ENCODE peak calls at places on chromosomes 12 and 14, in four cellular contexts. S is sigmoid colon, A is ovary, F is fibroblast of lung. U is an unnamed sample.
A peak's percentile ranks its signal among the peaks of the same experiment; 100 is the strongest.

GRCh38 chr12:52228931-52229330 is 4.1 kb upstream of the KRT7 start:
- DNase-seq in S (peak; percentile 37), A (no peak), F (no peak), U (no peak)

GRCh38 chr12:12265571-12266388 is 1.1 kb downstream of the LRP6 start:
- DNase-seq in S (no peak), F (peak; percentile 68), A (no peak), U (no peak)

GRCh38 chr12:47945341-47945728 is 18.1 kb upstream of the TMEM106C start:
- DNase-seq in A (no peak), S (no peak), F (no peak), U (no peak)

GRCh38 chr12:55718020-55718419 is 2.2 kb upstream of the RDH5 start:
- DNase-seq in A (no peak), F (peak; percentile 62), S (no peak), U (no peak)

GRCh38 chr14:52015411-52016030 is 26.2 kb downstream of the RTRAF start:
- DNase-seq in F (peak; percentile 23), A (no peak), S (no peak), U (no peak)

GRCh38 chr12:103960567-103961227 is 5.0 kb upstream of the TDG start:
- DNase-seq in F (no peak), A (no peak), S (no peak), U (no peak)

GRCh38 chr12:117188961-117189724 is 1.1 kb downstream of the FBXO21 start:
- DNase-seq in A (peak; percentile 50), S (no peak), F (peak; percentile 80), U (no peak)

GRCh38 chr14:58572092-58572853 is 65.5 kb upstream of the DACT1 start:
- DNase-seq in S (no peak), F (peak; percentile 72), A (no peak), U (no peak)

GRCh38 chr14:101464310-101464983 is 96.8 kb upstream of the DIO3 start:
- DNase-seq in F (no peak), A (no peak), S (no peak), U (no peak)

GRCh38 chr12:51171884-51172514 is 936 bp downstream of the TFCP2 start:
- DNase-seq in S (no peak), A (no peak), F (peak; percentile 52), U (no peak)

GRCh38 chr14:76811561-76811960 is 1.1 kb downstream of the ANGEL1 start:
- DNase-seq in A (no peak), F (peak; percentile 51), S (no peak), U (no peak)

GRCh38 chr12:55607821-55608602 is 28.7 kb upstream of the OR10P1 start:
- DNase-seq in S (no peak), A (no peak), F (no peak), U (no peak)

GRCh38 chr14:24085215-24085614 is 8.9 kb upstream of the PCK2 start:
- DNase-seq in F (no peak), A (no peak), S (no peak), U (no peak)

GRCh38 chr12:52246720-52247621 is 13.9 kb downstream of the KRT7 start:
- DNase-seq in A (no peak), F (peak; percentile 37), S (peak; percentile 57), U (no peak)

GRCh38 chr14:104532191-104532555 is 47.4 kb upstream of the C14orf180 start:
- DNase-seq in F (no peak), A (no peak), S (no peak), U (no peak)

GRCh38 chr14:50395448-50395847 is 1.2 kb downstream of the CDKL1 start:
- DNase-seq in S (peak; percentile 76), F (no peak), A (peak; percentile 71), U (no peak)

GRCh38 chr12:65335021-65335714 is 56.7 kb downstream of the MSRB3 start:
- DNase-seq in S (peak; percentile 65), F (peak; percentile 89), A (peak; percentile 47), U (no peak)

DNA sequence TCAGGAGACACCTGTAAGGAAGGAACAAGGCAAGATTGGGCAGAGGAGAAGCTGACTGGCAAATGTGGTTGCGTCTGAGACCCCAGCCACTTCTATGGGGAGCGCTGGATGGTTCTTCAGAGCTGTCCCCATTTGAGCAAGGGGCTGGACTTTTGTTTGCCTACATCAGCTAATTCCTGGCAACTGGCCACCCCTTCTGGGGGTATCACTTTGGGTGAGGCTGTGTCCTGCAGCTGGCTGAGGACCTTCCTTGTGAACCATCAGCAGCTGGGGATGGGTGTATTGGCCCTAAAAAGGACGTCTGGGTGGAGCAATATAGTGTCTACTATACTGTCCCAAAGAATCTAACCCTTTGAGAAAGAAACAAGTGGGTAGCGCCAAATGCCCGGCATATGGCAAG is 23.6 kb downstream of the PPFIBP1 start:
- DNase-seq in S (no peak), F (no peak), A (peak; percentile 57), U (no peak)
- H3K4me1 ChIP-seq in S (peaks cover 72% of the 10 kb centered on the region), F (peaks cover 19% of the 10 kb centered on the region), A (peaks cover 36% of the 10 kb centered on the region), U (peaks cover 83% of the 10 kb centered on the region)

GRCh38 chr14:56895154-56895553 is 84.9 kb upstream of the OTX2 start:
- DNase-seq in A (no peak), S (no peak), F (no peak), U (no peak)

GRCh38 chr14:56892959-56893358 is 82.7 kb upstream of the OTX2 start:
- DNase-seq in F (no peak), A (no peak), S (no peak), U (no peak)

GRCh38 chr14:56891226-56891625 is 80.9 kb upstream of the OTX2 start:
- DNase-seq in S (no peak), A (no peak), F (no peak), U (no peak)

GRCh38 chr14:56896231-56896630 is 86.0 kb upstream of the OTX2 start:
- DNase-seq in A (no peak), F (no peak), S (no peak), U (no peak)

DNA sequence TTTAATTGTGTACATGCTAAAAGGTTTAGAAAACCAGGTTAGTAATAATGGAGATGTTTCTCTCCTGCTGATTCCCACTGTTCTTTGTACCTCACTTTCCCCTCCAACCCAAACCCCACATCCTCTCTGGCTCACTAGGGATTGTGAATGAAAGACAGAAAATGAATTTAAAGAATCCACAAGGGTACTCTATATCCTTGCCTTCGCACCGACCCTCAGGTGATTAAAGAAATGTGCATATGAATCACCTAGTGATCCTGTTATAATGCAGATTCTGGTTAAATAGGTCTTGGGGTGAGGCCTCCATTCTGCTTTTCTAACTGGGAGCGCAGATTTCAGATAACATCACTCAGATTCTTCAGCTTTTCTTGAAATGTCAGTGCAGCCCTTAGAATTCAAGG is 84.3 kb upstream of the OTX2 start:
- DNase-seq in S (no peak), F (no peak), A (no peak), U (no peak)
- H3K27me3 ChIP-seq in S (no peaks in the 10 kb centered on the region), F (no peaks in the 10 kb centered on the region), A (no peaks in the 10 kb centered on the region), U (no peaks in the 10 kb centered on the region)

GRCh38 chr14:89187501-89187900 is 229.5 kb downstream of the FOXN3 start:
- DNase-seq in F (peak; percentile 34), S (no peak), A (no peak), U (no peak)

GRCh38 chr14:89184952-89185351 is 232.1 kb downstream of the FOXN3 start:
- DNase-seq in F (no peak), S (no peak), A (no peak), U (no peak)

GRCh38 chr14:89188492-89188891 is 228.5 kb downstream of the FOXN3 start:
- DNase-seq in S (no peak), F (no peak), A (no peak), U (no peak)

GRCh38 chr14:89186850-89187376 is 230.1 kb downstream of the FOXN3 start:
- DNase-seq in F (peak; percentile 29), A (peak; percentile 68), S (no peak), U (no peak)

DNA sequence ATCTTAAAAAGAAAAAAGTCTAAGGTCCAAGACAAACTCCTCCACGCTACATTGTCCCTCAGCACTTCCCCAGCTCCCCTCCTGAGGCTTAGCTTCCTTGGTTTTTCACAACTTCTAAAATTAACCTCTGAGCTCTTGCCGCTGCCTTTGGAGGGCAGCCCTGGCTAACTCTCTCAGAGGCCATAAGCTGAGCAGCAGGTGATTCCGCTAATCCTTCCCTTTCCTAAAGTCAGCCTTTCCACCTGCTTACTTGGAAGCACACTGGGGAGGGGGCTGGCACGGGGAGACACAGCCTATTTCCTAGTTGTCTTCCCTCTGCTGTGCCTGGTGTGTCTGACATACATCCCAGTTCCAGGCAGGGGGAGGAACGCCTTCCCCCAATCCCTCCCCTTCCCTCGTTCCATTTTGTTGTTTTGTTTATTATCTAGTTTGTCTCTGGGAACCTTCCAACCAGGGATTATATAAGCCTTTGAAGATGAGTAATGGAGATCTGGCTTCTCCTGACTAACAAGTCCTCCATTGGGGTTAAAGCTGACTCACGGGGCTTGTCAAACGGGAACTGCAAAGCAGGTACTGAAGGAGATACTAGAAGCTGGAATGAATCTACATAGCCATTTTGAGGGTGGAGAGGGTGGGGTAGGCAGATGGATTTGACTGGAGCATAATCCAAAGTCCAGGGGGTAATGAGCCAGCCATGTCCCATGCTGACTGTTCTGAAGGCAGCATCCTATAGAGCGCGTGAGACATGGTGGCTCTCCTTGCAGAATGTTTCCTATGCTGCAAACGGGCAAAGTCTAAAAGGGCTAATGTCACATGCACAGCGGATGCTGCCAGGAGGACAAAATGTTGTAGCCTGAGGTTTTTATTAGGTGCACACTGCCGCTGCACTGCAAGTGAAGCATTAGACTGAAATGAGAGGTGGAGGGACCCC is 230.8 kb downstream of the FOXN3 start:
- DNase-seq in S (no peak), F (peak; percentile 84), A (no peak), U (no peak)
- TF ChIP-seq CTCF in S (no peak), F (no peak), A (no peak), U (no peak)

DNA sequence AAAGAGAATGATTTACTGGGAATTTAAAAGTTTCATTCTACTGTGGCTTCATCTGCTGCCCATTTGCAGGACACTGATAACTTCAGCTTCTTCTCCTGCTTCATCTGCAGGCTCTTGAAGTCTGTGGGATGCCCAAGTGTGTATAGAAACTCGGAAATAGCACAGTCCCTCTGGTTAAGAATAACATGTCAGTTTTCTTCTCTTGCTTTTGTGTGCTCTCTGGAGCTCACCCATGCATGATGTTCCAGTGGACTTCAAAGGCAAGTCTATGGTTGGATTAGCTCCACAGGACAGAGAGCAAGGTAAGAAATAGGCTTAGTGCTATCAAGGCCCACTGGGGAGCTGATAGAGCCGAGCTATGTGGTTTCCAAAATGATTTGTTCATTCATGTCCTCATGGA is 13.7 kb downstream of the RMST start:
- DNase-seq in A (no peak), F (no peak), S (no peak), U (no peak)
- H3K4me1 ChIP-seq in A (no peaks in the 10 kb centered on the region), F (no peaks in the 10 kb centered on the region), S (no peaks in the 10 kb centered on the region), U (no peaks in the 10 kb centered on the region)

GRCh38 chr12:41188058-41188840 is at the start of gene PDZRN4:
- DNase-seq in S (peak; percentile 79), A (no peak), F (no peak), U (no peak)

GRCh38 chr12:41188841-41189394 is 798 bp downstream of the PDZRN4 start:
- DNase-seq in A (no peak), S (no peak), F (no peak), U (no peak)

GRCh38 chr12:41193321-41193720 is 5.2 kb downstream of the PDZRN4 start:
- DNase-seq in F (no peak), A (no peak), S (no peak), U (no peak)

GRCh38 chr12:41189395-41190251 is 1.5 kb downstream of the PDZRN4 start:
- DNase-seq in A (no peak), S (peak; percentile 89), F (no peak), U (no peak)

GRCh38 chr12:41190360-41190759 is 2.2 kb downstream of the PDZRN4 start:
- DNase-seq in S (peak; percentile 67), F (peak; percentile 20), A (no peak), U (no peak)
- H3K27me3 ChIP-seq in S (no peaks in the 10 kb centered on the region), F (peaks cover 19% of the 10 kb centered on the region), A (no peaks in the 10 kb centered on the region), U (no peaks in the 10 kb centered on the region)